ENCODE peak calls at places on chromosomes 11 and 22, in four cellular contexts. G is kidney, Y is osteoblast, S is thoracic aorta. M is an unnamed sample.
A peak's percentile ranks its signal among the peaks of the same experiment; 100 is the strongest.

GRCh38 chr11:30015725-30016449 is 943 bp downstream of the KCNA4 start:
- DNase-seq in G (peak; percentile 69), Y (no peak), S (no peak), M (no peak)

GRCh38 chr11:117479372-117479771 is 151.7 kb downstream of the CEP164 start:
- DNase-seq in G (no peak), Y (peak; percentile 19), S (no peak), M (no peak)

GRCh38 chr11:134464196-134464595 is 52.2 kb upstream of the B3GAT1 start:
- DNase-seq in G (no peak), Y (peak; percentile 25), S (no peak), M (no peak)

GRCh38 chr22:30869996-30870395 is 98.6 kb downstream of the MORC2 start:
- DNase-seq in G (peak; percentile 53), Y (peak; percentile 68), S (no peak), M (no peak)

GRCh38 chr11:10893713-10894112 is 35.9 kb upstream of the ZBED5 start:
- DNase-seq in G (no peak), Y (peak; percentile 48), S (no peak), M (peak; percentile 79)

GRCh38 chr11:68574308-68574707 is 110.0 kb upstream of the GAL start:
- DNase-seq in G (no peak), Y (peak; percentile 68), S (no peak), M (peak; percentile 25)

GRCh38 chr11:110505514-110506284 is 76.0 kb downstream of the FDX1 start:
- DNase-seq in G (no peak), Y (no peak), S (no peak), M (no peak)

GRCh38 chr11:1194977-1195689 is 27.7 kb upstream of the MUC5B start:
- DNase-seq in G (peak; percentile 71), Y (no peak), S (no peak), M (no peak)

GRCh38 chr11:113189909-113190667 is 124.3 kb upstream of the TTC12 start:
- DNase-seq in G (no peak), Y (peak; percentile 89), S (peak; percentile 64), M (peak; percentile 98)

GRCh38 chr11:64359712-64360402 is 895 bp downstream of the RPS6KA4 start:
- DNase-seq in G (peak; percentile 80), Y (no peak), S (no peak), M (no peak)

GRCh38 chr11:32439488-32440210 is 4.3 kb upstream of the WT1 start:
- DNase-seq in G (no peak), Y (no peak), S (no peak), M (no peak)

GRCh38 chr11:1197431-1197885 is 25.4 kb upstream of the MUC5B start:
- DNase-seq in G (peak; percentile 63), Y (peak; percentile 60), S (no peak), M (no peak)

GRCh38 chr11:131488208-131488607 is 117.8 kb downstream of the NTM start:
- DNase-seq in G (no peak), Y (no peak), S (no peak), M (no peak)

GRCh38 chr22:44588348-44588747 is 90.3 kb upstream of the RTL6 start:
- DNase-seq in G (peak; percentile 46), Y (no peak), S (no peak), M (no peak)

GRCh38 chr11:19218801-19219460 is 17.1 kb upstream of the CSRP3 start:
- DNase-seq in G (no peak), Y (no peak), S (no peak), M (peak; percentile 30)
- H3K4me3 ChIP-seq in G (no peak overlapping the region), Y (no peak overlapping the region), S (no peak overlapping the region), M (no peak overlapping the region)

GRCh38 chr11:22670803-22671202 is 4.4 kb downstream of the GAS2 start:
- DNase-seq in G (no peak), Y (peak; percentile 13), S (no peak), M (no peak)

GRCh38 chr11:22666320-22666699 is at the start of gene GAS2:
- DNase-seq in G (no peak), Y (peak; percentile 19), S (no peak), M (no peak)

GRCh38 chr11:22669368-22669767 is 3.0 kb downstream of the GAS2 start:
- DNase-seq in G (no peak), Y (no peak), S (no peak), M (no peak)

GRCh38 chr11:22668005-22668796 is 1.8 kb downstream of the GAS2 start:
- DNase-seq in G (no peak), Y (peak; percentile 27), S (no peak), M (no peak)

GRCh38 chr11:22666700-22667439 is 459 bp downstream of the GAS2 start:
- DNase-seq in G (peak; percentile 77), Y (no peak), S (no peak), M (no peak)
- TF ChIP-seq CTCF in G (no peak), Y (no peak), S (no peak), M (no peak)

GRCh38 chr22:50202130-50202671 is 1.4 kb downstream of the SELENOO start:
- DNase-seq in G (no peak), Y (no peak), S (no peak), M (no peak)
- H3K4me3 ChIP-seq in G (peak overlapping the region; percentile 69), Y (peak overlapping the region; percentile 81), S (peak overlapping the region; percentile 97), M (peak overlapping the region; percentile 71)

GRCh38 chr22:46693634-46694422 is 44.2 kb downstream of the CERK start:
- DNase-seq in G (no peak), Y (peak; percentile 52), S (no peak), M (no peak)
- TF ChIP-seq CTCF in G (no peak), Y (no peak), S (no peak), M (no peak)